ENCODE peak calls at places on chromosomes 16 and 17, in six cellular contexts. One of them, this sample, is unnamed.
A peak's percentile ranks its signal among the peaks of the same experiment; 100 is the strongest.

GRCh38 chr16:82344157-82344556 is 174.1 kb upstream of the MPHOSPH6 start:
- DNase-seq in HFFc6: no peak
- DNase-seq in ascending aorta: no peak
- DNase-seq in AG04450: no peak
- DNase-seq in PC-3: peak; percentile 10
- DNase-seq in CD8-positive, alpha-beta T cell: no peak
- DNase-seq in this sample: no peak

GRCh38 chr16:13902677-13903076 is 17.3 kb upstream of the ERCC4 start:
- DNase-seq in HFFc6: no peak
- DNase-seq in CD8-positive, alpha-beta T cell: no peak
- DNase-seq in AG04450: no peak
- DNase-seq in PC-3: peak; percentile 9
- DNase-seq in ascending aorta: no peak
- DNase-seq in this sample: no peak

GRCh38 chr17:39745335-39746144 is 7.8 kb downstream of the GRB7 start:
- DNase-seq in ascending aorta: no peak
- DNase-seq in CD8-positive, alpha-beta T cell: no peak
- DNase-seq in HFFc6: no peak
- DNase-seq in AG04450: no peak
- DNase-seq in PC-3: no peak
- DNase-seq in this sample: no peak

GRCh38 chr17:80694085-80694991 is 149.7 kb downstream of the RPTOR start:
- DNase-seq in HFFc6: no peak
- DNase-seq in PC-3: no peak
- DNase-seq in CD8-positive, alpha-beta T cell: no peak
- DNase-seq in AG04450: no peak
- DNase-seq in ascending aorta: no peak
- DNase-seq in this sample: no peak

GRCh38 chr17:12924614-12925013 is 93.2 kb downstream of the ELAC2 start:
- DNase-seq in PC-3: no peak
- DNase-seq in AG04450: no peak
- DNase-seq in CD8-positive, alpha-beta T cell: no peak
- DNase-seq in ascending aorta: no peak
- DNase-seq in HFFc6: no peak
- DNase-seq in this sample: no peak

GRCh38 chr17:38720941-38721340 is 9.2 kb upstream of the CISD3 start:
- DNase-seq in AG04450: no peak
- DNase-seq in HFFc6: no peak
- DNase-seq in CD8-positive, alpha-beta T cell: no peak
- DNase-seq in PC-3: no peak
- DNase-seq in ascending aorta: no peak
- DNase-seq in this sample: no peak

GRCh38 chr16:81480856-81481821 is 36.5 kb downstream of the CMIP start:
- DNase-seq in HFFc6: peak; percentile 41
- DNase-seq in PC-3: no peak
- DNase-seq in ascending aorta: peak; percentile 79
- DNase-seq in CD8-positive, alpha-beta T cell: no peak
- DNase-seq in AG04450: no peak
- DNase-seq in this sample: peak; percentile 31

GRCh38 chr17:17913695-17914332 is 58.4 kb downstream of the TOM1L2 start:
- DNase-seq in ascending aorta: peak; percentile 75
- DNase-seq in AG04450: peak; percentile 73
- DNase-seq in PC-3: peak; percentile 96
- DNase-seq in CD8-positive, alpha-beta T cell: no peak
- DNase-seq in HFFc6: peak; percentile 88
- DNase-seq in this sample: no peak

GRCh38 chr17:81808778-81809555 is 5.0 kb downstream of the GCGR start:
- DNase-seq in HFFc6: no peak
- DNase-seq in ascending aorta: no peak
- DNase-seq in AG04450: no peak
- DNase-seq in CD8-positive, alpha-beta T cell: no peak
- DNase-seq in PC-3: no peak
- DNase-seq in this sample: no peak

GRCh38 chr17:8997994-8998628 is 23.2 kb upstream of the NTN1 start:
- DNase-seq in HFFc6: peak; percentile 6
- DNase-seq in PC-3: peak; percentile 65
- DNase-seq in AG04450: no peak
- DNase-seq in ascending aorta: peak; percentile 79
- DNase-seq in CD8-positive, alpha-beta T cell: peak; percentile 61
- DNase-seq in this sample: peak; percentile 79

GRCh38 chr17:81551458-81552243 is 502 bp downstream of the FAAP100 start:
- DNase-seq in CD8-positive, alpha-beta T cell: no peak
- DNase-seq in AG04450: no peak
- DNase-seq in HFFc6: peak; percentile 35
- DNase-seq in ascending aorta: no peak
- DNase-seq in PC-3: peak; percentile 22
- DNase-seq in this sample: no peak

GRCh38 chr17:81832608-81833159 is 407 bp downstream of the MCRIP1 start:
- DNase-seq in HFFc6: peak; percentile 10
- DNase-seq in PC-3: no peak
- DNase-seq in ascending aorta: peak; percentile 69
- DNase-seq in AG04450: no peak
- DNase-seq in CD8-positive, alpha-beta T cell: no peak
- DNase-seq in this sample: peak; percentile 36

GRCh38 chr17:37746617-37747016 is 1.8 kb upstream of the HNF1B start:
- DNase-seq in HFFc6: no peak
- DNase-seq in CD8-positive, alpha-beta T cell: no peak
- DNase-seq in PC-3: no peak
- DNase-seq in AG04450: no peak
- DNase-seq in ascending aorta: no peak
- DNase-seq in this sample: no peak

GRCh38 chr16:81310045-81310644 is 4.6 kb upstream of the GAN start:
- DNase-seq in HFFc6: no peak
- DNase-seq in CD8-positive, alpha-beta T cell: no peak
- DNase-seq in AG04450: no peak
- DNase-seq in PC-3: no peak
- DNase-seq in ascending aorta: no peak
- DNase-seq in this sample: no peak

GRCh38 chr17:57067162-57067561 is 17.9 kb upstream of the AKAP1 start:
- DNase-seq in ascending aorta: no peak
- DNase-seq in AG04450: no peak
- DNase-seq in CD8-positive, alpha-beta T cell: no peak
- DNase-seq in HFFc6: no peak
- DNase-seq in PC-3: no peak
- DNase-seq in this sample: no peak

GRCh38 chr17:71519285-71519684 is 601.5 kb upstream of the SOX9 start:
- DNase-seq in CD8-positive, alpha-beta T cell: no peak
- DNase-seq in HFFc6: no peak
- DNase-seq in AG04450: no peak
- DNase-seq in PC-3: peak; percentile 80
- DNase-seq in ascending aorta: no peak
- DNase-seq in this sample: no peak

GRCh38 chr17:43531082-43531378 is 15.1 kb downstream of the ETV4 start:
- DNase-seq in CD8-positive, alpha-beta T cell: no peak
- DNase-seq in ascending aorta: no peak
- DNase-seq in AG04450: no peak
- DNase-seq in HFFc6: no peak
- DNase-seq in PC-3: no peak
- DNase-seq in this sample: no peak

GRCh38 chr17:7132511-7133094 is 18.0 kb upstream of the ASGR2 start:
- DNase-seq in HFFc6: no peak
- DNase-seq in AG04450: no peak
- DNase-seq in ascending aorta: no peak
- DNase-seq in PC-3: no peak
- DNase-seq in CD8-positive, alpha-beta T cell: peak; percentile 28
- DNase-seq in this sample: no peak

GRCh38 chr16:66979011-66979717 is 9.2 kb upstream of the CES4A start:
- DNase-seq in ascending aorta: peak; percentile 85
- DNase-seq in CD8-positive, alpha-beta T cell: no peak
- DNase-seq in AG04450: no peak
- DNase-seq in PC-3: no peak
- DNase-seq in HFFc6: no peak
- DNase-seq in this sample: no peak

GRCh38 chr17:72119963-72120877 is 600 bp upstream of the SOX9 start:
- DNase-seq in ascending aorta: no peak
- DNase-seq in HFFc6: peak; percentile 62
- DNase-seq in CD8-positive, alpha-beta T cell: no peak
- DNase-seq in PC-3: peak; percentile 73
- DNase-seq in AG04450: peak; percentile 72
- DNase-seq in this sample: no peak

GRCh38 chr17:54883939-54884338 is 16.7 kb upstream of the TOM1L1 start:
- DNase-seq in AG04450: no peak
- DNase-seq in CD8-positive, alpha-beta T cell: no peak
- DNase-seq in PC-3: no peak
- DNase-seq in ascending aorta: no peak
- DNase-seq in HFFc6: no peak
- DNase-seq in this sample: no peak

GRCh38 chr17:47864791-47865216 is 13.8 kb upstream of the SP6 start:
- DNase-seq in HFFc6: peak; percentile 43
- DNase-seq in PC-3: peak; percentile 89
- DNase-seq in ascending aorta: no peak
- DNase-seq in CD8-positive, alpha-beta T cell: no peak
- DNase-seq in AG04450: no peak
- DNase-seq in this sample: no peak

GRCh38 chr17:20266806-20267458 is 200.4 kb downstream of the LGALS9B start:
- DNase-seq in PC-3: no peak
- DNase-seq in CD8-positive, alpha-beta T cell: no peak
- DNase-seq in AG04450: peak; percentile 60
- DNase-seq in ascending aorta: peak; percentile 77
- DNase-seq in HFFc6: no peak
- DNase-seq in this sample: no peak

GRCh38 chr16:56847173-56847948 is 17.6 kb upstream of the SLC12A3 start:
- DNase-seq in PC-3: no peak
- DNase-seq in CD8-positive, alpha-beta T cell: no peak
- DNase-seq in ascending aorta: peak; percentile 54
- DNase-seq in HFFc6: peak; percentile 4
- DNase-seq in AG04450: no peak
- DNase-seq in this sample: no peak

GRCh38 chr16:4093495-4094137 is 22.6 kb downstream of the ADCY9 start:
- DNase-seq in HFFc6: peak; percentile 38
- DNase-seq in PC-3: no peak
- DNase-seq in CD8-positive, alpha-beta T cell: no peak
- DNase-seq in ascending aorta: peak; percentile 87
- DNase-seq in AG04450: no peak
- DNase-seq in this sample: no peak

GRCh38 chr17:50848691-50849090 is 13.3 kb downstream of the WFIKKN2 start:
- DNase-seq in HFFc6: no peak
- DNase-seq in CD8-positive, alpha-beta T cell: no peak
- DNase-seq in ascending aorta: no peak
- DNase-seq in PC-3: no peak
- DNase-seq in AG04450: no peak
- DNase-seq in this sample: no peak

GRCh38 chr17:50845260-50846147 is 10.1 kb downstream of the WFIKKN2 start:
- DNase-seq in ascending aorta: no peak
- DNase-seq in HFFc6: peak; percentile 72
- DNase-seq in AG04450: no peak
- DNase-seq in CD8-positive, alpha-beta T cell: no peak
- DNase-seq in PC-3: peak; percentile 65
- DNase-seq in this sample: no peak

GRCh38 chr17:50847566-50847965 is 12.2 kb downstream of the WFIKKN2 start:
- DNase-seq in CD8-positive, alpha-beta T cell: no peak
- DNase-seq in PC-3: no peak
- DNase-seq in HFFc6: no peak
- DNase-seq in AG04450: no peak
- DNase-seq in ascending aorta: no peak
- DNase-seq in this sample: no peak

GRCh38 chr17:50850640-50851039 is 15.3 kb downstream of the WFIKKN2 start:
- DNase-seq in CD8-positive, alpha-beta T cell: no peak
- DNase-seq in HFFc6: no peak
- DNase-seq in PC-3: no peak
- DNase-seq in ascending aorta: no peak
- DNase-seq in AG04450: no peak
- DNase-seq in this sample: no peak

DNA sequence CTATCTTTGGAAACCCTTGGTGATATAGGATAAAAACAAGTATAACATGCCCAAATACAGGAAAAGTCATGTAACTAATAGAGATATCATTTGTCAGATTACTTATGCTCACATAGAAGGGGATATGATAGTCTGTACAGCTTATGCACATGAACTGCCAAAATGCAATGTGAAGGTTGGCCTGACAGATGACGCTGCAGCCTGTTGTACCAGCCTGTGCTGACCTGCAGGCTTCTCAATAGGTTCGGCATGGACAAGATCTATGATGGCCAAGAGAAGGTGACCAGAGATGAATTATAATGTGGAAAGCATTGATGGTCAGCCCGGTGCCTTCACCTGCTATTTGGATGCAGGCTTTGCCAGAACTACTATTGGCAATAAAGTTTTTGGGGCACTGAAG is 12.7 kb downstream of the WFIKKN2 start:
- DNase-seq in ascending aorta: no peak
- DNase-seq in AG04450: no peak
- DNase-seq in HFFc6: no peak
- DNase-seq in PC-3: no peak
- DNase-seq in CD8-positive, alpha-beta T cell: no peak
- DNase-seq in this sample: no peak
- TF ChIP-seq CTCF in ascending aorta: no peak
- TF ChIP-seq CTCF in AG04450: no peak
- TF ChIP-seq CTCF in HFFc6: no peak
- TF ChIP-seq CTCF in PC-3: peak; percentile 10
- TF ChIP-seq CTCF in CD8-positive, alpha-beta T cell: no peak
- TF ChIP-seq CTCF in this sample: no peak

GRCh38 chr17:77437017-77437416 is 296.2 kb downstream of the SEC14L1 start:
- DNase-seq in ascending aorta: no peak
- DNase-seq in PC-3: peak; percentile 35
- DNase-seq in HFFc6: no peak
- DNase-seq in CD8-positive, alpha-beta T cell: no peak
- DNase-seq in AG04450: peak; percentile 61
- DNase-seq in this sample: no peak
- TF ChIP-seq CTCF in ascending aorta: no peak
- TF ChIP-seq CTCF in PC-3: no peak
- TF ChIP-seq CTCF in HFFc6: peak; percentile 10
- TF ChIP-seq CTCF in CD8-positive, alpha-beta T cell: no peak
- TF ChIP-seq CTCF in AG04450: peak; percentile 7
- TF ChIP-seq CTCF in this sample: no peak

DNA sequence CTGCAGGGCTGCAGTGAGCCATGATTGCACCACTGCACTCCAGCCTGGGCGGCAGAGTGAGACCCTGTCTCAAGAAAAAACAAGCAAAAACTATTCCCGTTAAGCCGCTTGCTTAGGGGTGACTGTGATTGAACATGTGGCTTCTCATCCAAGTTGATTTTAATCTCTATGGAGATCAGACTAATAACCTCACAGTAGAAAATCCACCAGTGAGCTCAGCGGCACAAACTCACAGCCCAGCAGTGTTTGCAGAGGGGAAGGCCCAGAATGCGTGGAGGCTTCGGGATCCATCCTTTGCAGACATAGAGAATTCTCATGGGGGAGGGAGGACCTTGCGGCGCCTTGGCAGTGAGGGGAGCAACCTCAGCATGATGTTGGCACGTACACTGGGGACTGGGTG is 7.4 kb downstream of the BANP start:
- DNase-seq in CD8-positive, alpha-beta T cell: no peak
- DNase-seq in PC-3: no peak
- DNase-seq in HFFc6: no peak
- DNase-seq in AG04450: no peak
- DNase-seq in ascending aorta: no peak
- DNase-seq in this sample: no peak
- TF ChIP-seq CTCF in CD8-positive, alpha-beta T cell: no peak
- TF ChIP-seq CTCF in PC-3: no peak
- TF ChIP-seq CTCF in HFFc6: no peak
- TF ChIP-seq CTCF in AG04450: no peak
- TF ChIP-seq CTCF in ascending aorta: no peak
- TF ChIP-seq CTCF in this sample: no peak

GRCh38 chr16:74774223-74775139 is at the start of gene FA2H:
- DNase-seq in AG04450: no peak
- DNase-seq in CD8-positive, alpha-beta T cell: peak; percentile 11
- DNase-seq in HFFc6: no peak
- DNase-seq in PC-3: peak; percentile 88
- DNase-seq in ascending aorta: peak; percentile 64
- DNase-seq in this sample: peak; percentile 35
- TF ChIP-seq CTCF in AG04450: peak; percentile 12
- TF ChIP-seq CTCF in CD8-positive, alpha-beta T cell: no peak
- TF ChIP-seq CTCF in HFFc6: peak; percentile 56
- TF ChIP-seq CTCF in PC-3: peak; percentile 35
- TF ChIP-seq CTCF in ascending aorta: no peak
- TF ChIP-seq CTCF in this sample: no peak

This sample was measured in natural killer cell.